ENCODE peak calls at places on chromosomes 4 and X, in four cellular contexts. Y is OCI-LY7, F is stomach, L is breast epithelium. Q is an unnamed sample.
A peak's percentile ranks its signal among the peaks of the same experiment; 100 is the strongest.

GRCh38 chr4:156298230-156298629 is 344.6 kb upstream of the CTSO start:
- DNase-seq in Y (no peak), L (no peak), F (no peak), Q (no peak)

GRCh38 chr4:2276581-2277325 is 14.8 kb upstream of the MXD4 start:
- DNase-seq in L (no peak), Y (no peak), F (no peak), Q (no peak)

GRCh38 chrX:129360175-129360574 is 163.1 kb downstream of the SMARCA1 start:
- DNase-seq in L (no peak), Y (peak; percentile 47), F (peak; percentile 37), Q (no peak)

GRCh38 chr4:65195666-65196065 is 474.6 kb downstream of the EPHA5 start:
- DNase-seq in F (no peak), Y (no peak), L (no peak), Q (no peak)

GRCh38 chr4:69049860-69050259 is 46.4 kb upstream of the UGT2B7 start:
- DNase-seq in L (no peak), F (no peak), Y (no peak), Q (no peak)

GRCh38 chr4:151485541-151486131 is 76.7 kb downstream of the FHIP1A start:
- DNase-seq in L (no peak), Y (no peak), F (no peak), Q (no peak)

GRCh38 chr4:139242511-139243051 is 37.4 kb downstream of the MGARP start:
- DNase-seq in L (no peak), F (no peak), Y (no peak), Q (no peak)

GRCh38 chr4:98447648-98448047 is 186.5 kb downstream of the RAP1GDS1 start:
- DNase-seq in F (no peak), L (no peak), Y (no peak), Q (no peak)

GRCh38 chr4:151473521-151474097 is 64.6 kb downstream of the FHIP1A start:
- DNase-seq in L (no peak), F (no peak), Y (no peak), Q (no peak)

GRCh38 chrX:94123062-94123461 is 449.1 kb downstream of the FAM133A start:
- DNase-seq in Y (no peak), F (no peak), L (no peak), Q (no peak)

GRCh38 chr4:15021301-15021700 is 19.0 kb downstream of the CPEB2 start:
- DNase-seq in F (no peak), Y (no peak), L (no peak), Q (no peak)

GRCh38 chr4:128286474-128287158 is 997 bp downstream of the PGRMC2 start:
- DNase-seq in L (no peak), Y (peak; percentile 58), F (no peak), Q (no peak)

GRCh38 chr4:10640535-10641159 is 43.9 kb downstream of the CLNK start:
- DNase-seq in Y (no peak), L (no peak), F (no peak), Q (no peak)

GRCh38 chr4:113827285-113827684 is 65.7 kb upstream of the CAMK2D start:
- DNase-seq in L (no peak), Y (no peak), F (no peak), Q (no peak)

GRCh38 chr4:78568640-78569261 is 17.2 kb downstream of the ANXA3 start:
- DNase-seq in Y (no peak), L (no peak), F (no peak), Q (no peak)

GRCh38 chr4:55183926-55184599 is 58.7 kb upstream of the KDR start:
- DNase-seq in F (peak; percentile 27), L (peak; percentile 26), Y (no peak), Q (no peak)
- H3K4me1 ChIP-seq in F (no peaks in the 10 kb centered on the region), L (no peaks in the 10 kb centered on the region), Y (no peaks in the 10 kb centered on the region), Q (no peaks in the 10 kb centered on the region)

GRCh38 chr4:152644130-152644529 is 35.7 kb downstream of the TMEM154 start:
- DNase-seq in Y (peak; percentile 68), F (no peak), L (no peak), Q (no peak)

GRCh38 chr4:152643153-152644035 is 36.4 kb downstream of the TMEM154 start:
- DNase-seq in Y (peak; percentile 80), L (no peak), F (no peak), Q (no peak)

GRCh38 chr4:152635876-152636275 is 43.9 kb downstream of the TMEM154 start:
- DNase-seq in Y (no peak), L (no peak), F (no peak), Q (no peak)

DNA sequence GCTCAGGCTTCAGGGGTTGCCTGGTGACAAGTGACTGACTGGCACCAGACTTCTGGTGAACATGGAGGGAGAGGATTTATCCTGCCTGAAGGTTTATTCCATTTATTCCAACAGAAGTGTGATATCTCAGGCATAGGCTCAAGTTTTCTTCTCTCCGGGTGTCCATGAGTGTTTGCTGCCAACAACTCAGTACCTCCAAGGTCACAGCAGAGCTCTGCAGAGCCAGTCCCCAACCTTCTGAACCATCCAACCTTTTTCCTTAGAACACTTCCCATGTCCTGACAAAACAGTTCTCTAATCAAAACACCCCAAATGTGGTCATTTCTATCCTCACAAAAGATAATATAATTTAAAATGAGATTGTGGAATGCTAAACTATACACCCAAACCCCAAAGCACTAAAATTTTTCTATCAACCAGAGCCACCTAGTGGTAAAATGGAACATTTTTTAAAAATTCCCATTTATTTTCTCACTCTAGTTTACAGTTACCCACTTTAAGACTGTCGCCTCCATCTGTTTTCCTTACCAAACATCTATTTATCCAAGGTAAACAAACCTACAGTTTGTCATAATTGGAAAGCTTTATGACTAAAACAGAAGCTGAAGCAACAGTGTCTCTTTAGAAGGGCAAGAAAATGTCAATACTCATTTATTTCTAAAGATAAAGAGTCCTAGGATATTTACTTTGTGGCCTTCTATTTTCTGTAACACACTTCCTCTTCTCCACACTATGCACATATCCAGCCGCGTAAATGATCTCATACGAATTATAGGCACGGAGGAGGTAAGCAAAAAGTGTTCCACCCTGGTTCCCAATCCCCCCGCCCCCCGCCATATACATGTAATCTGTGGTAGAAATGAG is 39.5 kb downstream of the TMEM154 start:
- DNase-seq in L (no peak), F (no peak), Y (peak; percentile 44), Q (no peak)
- TF ChIP-seq CTCF in L (peak; percentile 32), F (no peak), Y (peak; percentile 96), Q (peak; percentile 68)

GRCh38 chrX:30282527-30282926 is 26.7 kb downstream of the NR0B1 start:
- DNase-seq in Y (no peak), F (no peak), L (no peak), Q (no peak)
- H3K27ac ChIP-seq in Y (no peak overlapping the region), F (no peak overlapping the region), L (no peak overlapping the region), Q (no peak overlapping the region)

GRCh38 chr4:23717528-23718248 is 172.2 kb downstream of the PPARGC1A start:
- DNase-seq in F (no peak), Y (peak; percentile 39), L (no peak), Q (no peak)
- H3K4me1 ChIP-seq in F (no peaks in the 10 kb centered on the region), Y (no peaks in the 10 kb centered on the region), L (no peaks in the 10 kb centered on the region), Q (no peaks in the 10 kb centered on the region)

GRCh38 chrX:141714680-141715079 is 16.1 kb upstream of the SPANXD start:
- DNase-seq in Y (no peak), F (no peak), L (no peak), Q (no peak)
- TF ChIP-seq CTCF in Y (no peak), F (no peak), L (no peak), Q (no peak)

GRCh38 chr4:95232358-95233156 is 316.2 kb downstream of the UNC5C start:
- DNase-seq in Y (no peak), F (no peak), L (no peak), Q (no peak)
- H3K27ac ChIP-seq in Y (no peak overlapping the region), F (no peak overlapping the region), L (no peak overlapping the region), Q (no peak overlapping the region)

GRCh38 chr4:1099684-1100335 is 13.6 kb downstream of the RNF212 start:
- DNase-seq in Y (no peak), F (no peak), L (no peak), Q (no peak)
- H3K4me1 ChIP-seq in Y (no peaks in the 10 kb centered on the region), F (no peaks in the 10 kb centered on the region), L (no peaks in the 10 kb centered on the region), Q (no peaks in the 10 kb centered on the region)

GRCh38 chr4:88352062-88352461 is 26.6 kb upstream of the HERC6 start:
- DNase-seq in F (no peak), Y (no peak), L (no peak), Q (no peak)
- TF ChIP-seq CTCF in F (no peak), Y (no peak), L (no peak), Q (no peak)